ENCODE peak calls at places on chromosomes 6 and 20, in five cellular contexts. M is CD8-positive, alpha-beta T cell; O is PC-9; N is aorta; K is naive thymus-derived CD4-positive, alpha-beta T cell. Q is an unnamed sample. For H3K4me1 and H3K27me3, the result is how much of the 10 kb centered on the place peaks cover.

GRCh38 chr20:41232971-41233926 is 84.3 kb downstream of the ZHX3 start:
- DNase-seq in M (no peak), N (no peak), K (no peak), O (peak), Q (no peak)

GRCh38 chr6:130362128-130362527 is 3.7 kb upstream of the TMEM200A start:
- DNase-seq in N (no peak), K (peak), O (peak), M (no peak), Q (peak)

GRCh38 chr20:34859826-34860545 is 12.7 kb downstream of the GGT7 start:
- DNase-seq in N (no peak), O (no peak), M (no peak), K (no peak), Q (no peak)

GRCh38 chr6:151353795-151354194 is 37.6 kb downstream of the ZBTB2 start:
- DNase-seq in O (no peak), N (no peak), K (no peak), M (no peak), Q (no peak)

GRCh38 chr20:4070323-4071176 is 55.2 kb upstream of the RNF24 start:
- DNase-seq in N (no peak), O (no peak), M (no peak), K (no peak), Q (no peak)

GRCh38 chr6:21634582-21634981 is 41.0 kb downstream of the SOX4 start:
- DNase-seq in O (peak), N (no peak), M (no peak), K (no peak), Q (no peak)

GRCh38 chr6:168645326-168645725 is 204.3 kb downstream of the SMOC2 start:
- DNase-seq in N (no peak), O (no peak), K (no peak), M (no peak), Q (no peak)

GRCh38 chr6:168388641-168389633 is 52.0 kb upstream of the SMOC2 start:
- DNase-seq in N (no peak), M (no peak), K (no peak), O (no peak), Q (no peak)

GRCh38 chr6:8029243-8029870 is 34.8 kb downstream of the BLOC1S5 start:
- DNase-seq in O (no peak), M (no peak), K (no peak), N (no peak), Q (no peak)

GRCh38 chr6:130420911-130421310 is 55.1 kb downstream of the TMEM200A start:
- DNase-seq in M (no peak), N (no peak), K (no peak), O (no peak), Q (no peak)

GRCh38 chr6:10621847-10622246 is 72.6 kb downstream of the C6orf52 start:
- DNase-seq in K (no peak), M (no peak), N (no peak), O (no peak), Q (no peak)

GRCh38 chr20:40754372-40754943 is 65.4 kb upstream of the MAFB start:
- DNase-seq in O (no peak), K (no peak), N (peak), M (no peak), Q (no peak)

DNA sequence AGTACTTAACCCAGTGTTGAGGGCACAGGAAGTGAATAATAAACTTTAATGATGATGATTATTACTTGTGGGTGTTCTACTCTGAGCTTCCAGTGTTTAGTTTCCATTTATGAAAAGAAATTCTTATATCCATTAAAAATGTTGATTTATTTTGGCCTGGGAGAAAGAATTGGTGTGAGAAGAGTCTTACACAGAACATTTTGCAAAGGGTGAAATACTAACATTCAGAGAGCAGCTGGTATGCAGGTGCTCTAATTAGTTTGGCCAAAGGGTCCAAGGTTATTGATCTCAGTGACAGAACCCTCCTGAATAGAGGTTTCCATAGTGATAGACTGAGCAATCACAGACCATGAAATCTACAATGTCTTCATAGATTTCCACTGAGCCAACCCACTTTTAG is 4.4 kb downstream of the OSER1 start:
- DNase-seq in N (no peak), M (no peak), K (no peak), O (no peak), Q (no peak)
- H3K4me1 ChIP-seq in N (under half), M (under half), K (under half), O (half or more), Q (under half)

DNA sequence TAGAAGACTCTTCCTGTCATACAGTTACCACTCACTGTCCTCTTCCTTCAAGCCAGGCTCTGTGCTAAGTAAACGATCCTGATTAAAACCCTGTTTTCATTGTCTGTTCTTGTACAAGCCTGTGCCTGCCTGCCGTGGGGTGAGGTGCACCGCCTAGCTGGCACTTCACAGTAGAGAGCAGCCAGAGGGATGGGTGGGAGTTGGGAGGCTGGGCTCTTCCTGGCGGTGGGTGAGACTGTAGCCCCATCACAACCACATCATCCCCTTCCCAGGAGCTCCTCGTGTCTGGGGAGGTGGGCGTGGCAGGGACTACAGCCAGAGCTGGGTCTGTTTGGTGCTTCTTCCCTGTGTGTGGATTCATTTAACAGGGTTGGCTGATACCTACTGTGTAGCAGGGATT is 382.0 kb downstream of the TAF4 start:
- DNase-seq in M (no peak), K (no peak), N (no peak), O (no peak), Q (no peak)
- H3K27me3 ChIP-seq in M (under half), K (under half), N (under half), O (half or more), Q (under half)

GRCh38 chr6:52543262-52543661 is 33.6 kb downstream of the TRAM2 start:
- DNase-seq in M (no peak), K (no peak), N (no peak), O (no peak), Q (no peak)
- H3K4me1 ChIP-seq in M (under half), K (under half), N (under half), O (under half), Q (under half)

DNA sequence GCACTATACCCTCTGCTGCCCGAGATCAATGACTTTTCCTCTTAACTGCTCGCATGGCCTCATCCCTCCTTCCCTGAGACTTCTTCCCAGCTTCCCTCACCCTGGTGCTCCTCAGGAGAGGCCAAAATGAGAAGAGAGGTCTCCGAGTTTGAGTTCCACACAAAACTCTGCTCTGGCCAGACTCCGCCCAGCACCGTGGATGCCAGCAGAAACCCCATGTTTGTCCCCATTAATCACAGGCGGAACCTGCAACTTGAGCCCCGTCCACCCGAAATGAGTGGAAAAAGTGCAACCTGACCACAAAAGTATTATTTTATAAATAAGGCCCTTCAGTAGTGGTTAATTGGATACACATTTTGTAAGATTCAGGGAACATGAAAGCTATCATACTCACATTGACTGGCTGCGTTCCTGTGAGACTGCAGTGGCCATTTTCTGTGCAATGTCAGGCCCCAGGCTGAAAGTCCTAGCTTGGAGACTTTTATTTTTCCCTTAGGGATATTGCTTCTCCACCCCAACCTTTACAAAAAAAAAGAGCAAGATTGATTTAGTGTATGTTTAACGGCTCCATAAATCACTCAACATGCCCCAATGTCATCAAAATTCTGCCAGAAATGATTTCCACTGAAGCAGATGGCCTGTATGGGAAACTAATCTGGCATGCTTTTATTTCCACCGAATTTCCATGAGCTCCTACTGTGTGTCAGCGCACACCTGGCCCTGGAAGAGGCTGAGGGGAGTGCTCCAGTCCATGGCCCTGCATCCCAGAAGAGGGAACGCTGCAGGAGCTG is 134.6 kb downstream of the BMP7 start:
- DNase-seq in O (no peak), M (no peak), K (no peak), N (no peak), Q (no peak)
- H3K27me3 ChIP-seq in O (half or more), M (under half), K (under half), N (under half), Q (under half)

GRCh38 chr6:33204165-33204414 is 365 bp upstream of the HSD17B8 start:
- DNase-seq in O (no peak), K (no peak), N (no peak), M (no peak), Q (no peak)
- H3K4me1 ChIP-seq in O (under half), K (under half), N (under half), M (half or more), Q (under half)

DNA sequence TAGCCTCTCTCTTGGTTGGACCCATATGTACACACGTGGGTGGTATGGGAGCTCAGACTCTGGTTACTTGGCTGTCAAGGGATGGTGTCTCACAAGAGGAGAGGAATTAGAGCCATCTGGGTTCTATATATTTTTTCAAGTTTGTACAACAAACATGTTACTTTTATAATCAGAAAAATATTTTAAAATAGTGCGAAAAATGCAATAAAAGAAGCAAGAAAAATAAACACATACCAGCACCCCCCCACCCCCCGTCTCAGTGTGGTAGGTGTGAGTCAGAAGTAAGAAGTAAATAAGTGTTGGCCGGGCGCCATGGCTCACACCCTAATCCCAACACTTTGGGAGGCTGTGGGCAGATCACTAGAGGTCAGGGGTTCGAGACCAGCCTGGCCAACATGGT is 2.1 kb upstream of the TIAM2 start:
- DNase-seq in K (no peak), O (no peak), N (no peak), M (no peak), Q (no peak)
- H3K27me3 ChIP-seq in K (under half), O (under half), N (under half), M (under half), Q (under half)

DNA sequence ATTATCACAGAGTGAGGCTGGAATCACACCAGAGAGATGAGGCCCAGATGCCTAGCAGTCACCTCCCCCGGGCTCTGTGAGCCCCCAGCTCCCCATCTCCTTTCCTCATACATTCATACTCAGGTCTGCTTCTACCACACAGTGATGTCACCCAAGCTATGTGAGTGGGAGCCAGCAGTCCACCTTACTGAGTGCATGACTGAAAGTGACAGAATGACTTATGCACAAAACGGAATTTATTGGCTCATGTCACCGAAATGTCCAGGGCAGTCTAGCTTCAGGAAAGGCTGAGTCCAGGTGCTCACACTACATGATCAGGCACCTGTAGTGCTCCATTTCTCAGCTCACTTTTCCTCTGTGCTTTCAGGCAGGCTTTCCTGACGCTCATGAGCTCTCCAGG is 36.7 kb upstream of the CCN6 start:
- DNase-seq in O (no peak), N (no peak), M (no peak), K (no peak), Q (no peak)
- H3K4me1 ChIP-seq in O (under half), N (under half), M (under half), K (under half), Q (under half)

Q was measured in HAP-1.